ENCODE peak calls at places on chromosomes 12 and 14, in six cellular contexts. T is vagina, S is Peyer's patch, Q is tibial artery, Z is adrenal gland, J is IMR-90. O is an unnamed sample.

GRCh38 chr12:130456375-130457199 is 118.9 kb downstream of the PIWIL1 start:
- DNase-seq in J (no peak), Q (no peak), T (no peak), Z (no peak), S (no peak), O (no peak)

GRCh38 chr12:49369723-49370145 is 2.5 kb downstream of the SPATS2 start:
- DNase-seq in T (no peak), Q (no peak), Z (no peak), J (peak), S (peak), O (no peak)

GRCh38 chr14:52063107-52063506 is 5.8 kb downstream of the NID2 start:
- DNase-seq in Q (no peak), T (no peak), Z (no peak), S (no peak), J (peak), O (no peak)

GRCh38 chr12:13947237-13947945 is 34.0 kb downstream of the GRIN2B start:
- DNase-seq in Q (no peak), S (no peak), T (no peak), J (no peak), Z (no peak), O (no peak)

GRCh38 chr12:124750787-124751471 is 112.7 kb downstream of the SCARB1 start:
- DNase-seq in J (no peak), T (no peak), Q (no peak), S (no peak), Z (no peak), O (no peak)

GRCh38 chr12:128853321-128854197 is at the start of gene GLT1D1:
- DNase-seq in T (no peak), J (no peak), Z (no peak), S (no peak), Q (no peak), O (no peak)

GRCh38 chr12:31523306-31523705 is 67.6 kb downstream of the DENND5B start:
- DNase-seq in J (no peak), Q (no peak), S (no peak), Z (no peak), T (no peak), O (no peak)

GRCh38 chr12:90959538-90960139 is 4.7 kb upstream of the CCER1 start:
- DNase-seq in J (peak), S (no peak), Z (peak), Q (no peak), T (no peak), O (no peak)

GRCh38 chr12:117076410-117077372 is 22.5 kb downstream of the TESC start:
- DNase-seq in J (no peak), T (no peak), Q (no peak), S (no peak), Z (no peak), O (peak)

GRCh38 chr14:23577004-23577681 is 1.4 kb downstream of the JPH4 start:
- DNase-seq in Q (no peak), T (peak), S (no peak), J (no peak), Z (peak), O (no peak)

GRCh38 chr12:68743416-68743815 is 2.6 kb upstream of the SLC35E3 start:
- DNase-seq in T (no peak), J (no peak), Z (no peak), S (no peak), Q (no peak), O (no peak)

GRCh38 chr12:52238206-52238840 is 5.3 kb downstream of the KRT7 start:
- DNase-seq in J (no peak), Z (no peak), Q (peak), S (no peak), T (no peak), O (no peak)

GRCh38 chr12:11793896-11794295 is 144.4 kb downstream of the ETV6 start:
- DNase-seq in T (no peak), Z (no peak), Q (no peak), S (no peak), J (peak), O (no peak)

DNA sequence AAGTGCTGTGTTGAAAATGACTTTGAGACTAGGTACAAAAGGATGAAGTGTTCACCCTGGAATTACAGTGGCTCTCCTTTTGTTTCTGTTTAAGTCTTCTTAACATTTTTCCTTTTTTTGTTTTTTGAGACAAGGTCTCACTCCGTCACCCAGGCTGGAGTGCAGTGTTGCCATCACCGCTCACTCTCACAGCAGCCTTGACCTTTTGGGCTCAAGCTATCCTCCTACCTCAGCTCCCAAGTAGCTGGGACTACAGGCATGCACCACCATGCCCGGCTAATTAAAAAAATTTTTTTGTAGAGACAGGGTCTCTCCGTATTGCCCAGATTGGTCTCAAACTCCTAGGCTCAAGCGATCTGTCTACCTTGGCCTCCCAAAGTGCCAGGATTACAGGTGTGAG is 20.1 kb downstream of the ERC1 start:
- DNase-seq in J (no peak), T (no peak), Z (no peak), Q (no peak), S (no peak), O (no peak)
- H3K4me3 ChIP-seq in J (no peak), T (no peak), Z (no peak), Q (no peak), S (no peak), O (no peak)

GRCh38 chr14:88490168-88490567 is 64.6 kb downstream of the PTPN21 start:
- DNase-seq in Z (no peak), J (no peak), T (no peak), S (no peak), Q (no peak), O (no peak)

GRCh38 chr14:88492272-88493089 is 62.3 kb downstream of the PTPN21 start:
- DNase-seq in T (no peak), Z (peak), J (peak), Q (no peak), S (peak), O (no peak)

GRCh38 chr14:88488897-88489296 is 65.9 kb downstream of the PTPN21 start:
- DNase-seq in J (no peak), Q (no peak), Z (no peak), S (no peak), T (no peak), O (no peak)

GRCh38 chr14:88493392-88494185 is 61.2 kb downstream of the PTPN21 start:
- DNase-seq in J (no peak), Z (no peak), S (no peak), Q (no peak), T (no peak), O (no peak)

GRCh38 chr14:88488081-88488480 is 66.7 kb downstream of the PTPN21 start:
- DNase-seq in Z (no peak), S (no peak), J (no peak), T (no peak), Q (no peak), O (no peak)
- H3K4me3 ChIP-seq in Z (no peak), S (no peak), J (no peak), T (no peak), Q (no peak), O (no peak)

DNA sequence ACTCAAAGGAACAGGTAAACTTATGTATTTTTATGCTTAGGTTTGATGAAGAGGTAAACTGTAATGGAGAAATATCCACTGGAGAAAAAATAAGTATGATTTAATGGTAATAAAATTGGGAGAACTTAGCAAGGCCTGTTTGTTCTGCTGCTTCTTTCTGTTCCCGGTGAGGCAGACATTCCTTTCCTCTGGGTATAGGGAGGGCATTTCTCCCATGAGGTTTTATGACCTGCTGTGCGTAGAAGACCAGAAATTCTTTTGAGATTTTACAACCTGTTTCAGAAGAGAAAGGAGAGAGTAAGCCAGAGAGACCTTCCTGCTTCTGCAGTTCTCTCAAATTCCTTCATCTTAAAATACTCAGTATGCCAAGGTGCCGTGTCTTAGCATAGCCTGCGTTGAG is 139.4 kb upstream of the RMST start:
- DNase-seq in Z (no peak), S (no peak), T (no peak), J (no peak), Q (no peak), O (no peak)
- H3K4me3 ChIP-seq in Z (no peak), S (no peak), T (no peak), J (no peak), Q (no peak), O (no peak)

GRCh38 chr12:46368138-46368537 is 4.4 kb downstream of the SLC38A2 start:
- DNase-seq in Z (no peak), J (no peak), S (no peak), T (no peak), Q (no peak), O (no peak)

GRCh38 chr12:46364777-46365580 is 7.6 kb downstream of the SLC38A2 start:
- DNase-seq in Q (no peak), J (peak), S (no peak), T (no peak), Z (peak), O (peak)

GRCh38 chr12:46365951-46366379 is 6.6 kb downstream of the SLC38A2 start:
- DNase-seq in T (no peak), Z (no peak), Q (no peak), J (no peak), S (no peak), O (no peak)

GRCh38 chr12:46367351-46368029 is 5.1 kb downstream of the SLC38A2 start:
- DNase-seq in J (no peak), T (no peak), Z (no peak), Q (no peak), S (no peak), O (no peak)

DNA sequence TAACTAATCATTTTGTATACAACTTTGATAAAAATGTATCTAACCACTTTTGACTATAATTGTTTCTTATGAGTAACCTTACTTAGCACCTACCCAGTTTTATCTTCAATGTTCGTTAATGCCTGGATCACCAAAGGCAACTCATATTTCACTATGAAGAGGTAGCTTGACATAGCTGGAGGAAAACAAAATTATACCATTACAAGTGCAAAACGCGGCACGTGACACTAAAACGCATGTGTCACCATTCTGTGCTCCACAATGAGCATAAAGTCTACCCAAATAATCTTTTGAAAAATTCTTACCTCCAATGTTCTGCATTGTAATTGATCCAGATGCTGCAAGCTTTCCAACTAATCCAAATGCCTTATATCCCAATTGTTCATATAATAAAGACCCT is 5.8 kb downstream of the SLC38A2 start:
- DNase-seq in T (no peak), J (no peak), S (no peak), Z (no peak), Q (no peak), O (no peak)
- H3K4me3 ChIP-seq in T (peak), J (peak), S (peak), Z (peak), Q (peak), O (no peak)

GRCh38 chr12:104407922-104408321 is 48.8 kb upstream of the CHST11 start:
- DNase-seq in S (no peak), J (no peak), Z (no peak), Q (no peak), T (no peak), O (no peak)
- H3K4me3 ChIP-seq in S (no peak), J (no peak), Z (no peak), Q (no peak), T (no peak), O (no peak)

GRCh38 chr14:105929327-105930081 is 403.1 kb downstream of the TMEM121 start:
- DNase-seq in S (no peak), Z (no peak), T (no peak), Q (peak), J (no peak), O (peak)

GRCh38 chr14:105927661-105928060 is 401.3 kb downstream of the TMEM121 start:
- DNase-seq in Z (no peak), Q (no peak), S (no peak), J (no peak), T (no peak), O (no peak)

GRCh38 chr14:105933238-105933637 is 406.9 kb downstream of the TMEM121 start:
- DNase-seq in J (no peak), S (no peak), T (peak), Q (no peak), Z (no peak), O (no peak)

GRCh38 chr14:105931808-105932483 is 405.6 kb downstream of the TMEM121 start:
- DNase-seq in Q (peak), T (peak), J (no peak), Z (no peak), S (no peak), O (peak)

DNA sequence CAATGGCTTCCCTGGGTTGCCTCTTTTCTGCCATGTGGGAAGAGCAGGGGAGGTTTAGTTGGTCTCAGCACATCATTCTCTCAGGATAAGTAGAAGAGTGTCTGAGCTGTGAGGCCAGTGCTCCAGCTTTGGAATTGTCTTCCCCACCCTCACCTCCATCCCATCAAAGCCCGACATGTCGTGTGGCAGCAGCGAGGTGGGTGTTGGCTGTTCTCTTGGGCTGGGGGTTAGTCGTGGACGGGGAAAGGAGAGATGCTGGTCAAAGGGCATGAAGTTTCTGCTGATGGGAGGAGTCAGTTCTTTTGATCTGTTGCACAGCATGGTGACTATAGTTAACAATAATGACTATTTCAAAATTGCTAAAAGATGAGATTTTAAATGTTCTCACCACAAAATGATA is 404.2 kb downstream of the TMEM121 start:
- DNase-seq in S (no peak), J (no peak), Q (no peak), Z (no peak), T (no peak), O (peak)
- H3K4me3 ChIP-seq in S (no peak), J (no peak), Q (no peak), Z (no peak), T (no peak), O (no peak)

O was measured in right lobe of liver.